ENCODE peak calls at places on chromosomes 5 and 9, in four cellular contexts. S is HCT116, T is HepG2, G is K562. Y is an unnamed sample.

GRCh38 chr9:136754059-136754572 is 3.9 kb downstream of the LCN8 start:
- DNase-seq in S (no peak), T (no peak), G (no peak), Y (no peak)

GRCh38 chr5:56278267-56278826 is 45.2 kb upstream of the ANKRD55 start:
- DNase-seq in S (no peak), T (no peak), G (no peak), Y (no peak)

GRCh38 chr5:144032375-144032774 is 138.1 kb downstream of the YIPF5 start:
- DNase-seq in S (no peak), T (no peak), G (no peak), Y (no peak)

GRCh38 chr5:173302546-173303155 is 25.6 kb downstream of the STC2 start:
- DNase-seq in S (peak; percentile 68), T (peak; percentile 44), G (peak; percentile 73), Y (no peak)

GRCh38 chr9:76576344-76576743 is 117.4 kb downstream of the GCNT1 start:
- DNase-seq in S (no peak), T (no peak), G (no peak), Y (peak; percentile 51)

GRCh38 chr5:132024789-132025402 is 13.4 kb upstream of the ACSL6 start:
- DNase-seq in S (no peak), T (no peak), G (no peak), Y (no peak)

GRCh38 chr9:708182-708555 is 133.3 kb upstream of the DMRT1 start:
- DNase-seq in S (no peak), T (no peak), G (no peak), Y (no peak)

GRCh38 chr9:79581794-79582193 is 10.0 kb downstream of the TLE4 start:
- DNase-seq in S (no peak), T (peak; percentile 41), G (no peak), Y (no peak)

GRCh38 chr9:95381243-95381642 is 63.7 kb upstream of the FANCC start:
- DNase-seq in S (no peak), T (no peak), G (peak; percentile 47), Y (peak; percentile 11)

GRCh38 chr5:157383151-157383810 is 76.7 kb upstream of the NIPAL4 start:
- DNase-seq in S (no peak), T (no peak), G (no peak), Y (no peak)

GRCh38 chr5:62614355-62614754 is 35.7 kb downstream of the LRRC70 start:
- DNase-seq in S (no peak), T (no peak), G (no peak), Y (no peak)

GRCh38 chr9:96486351-96487029 is 36.5 kb downstream of the HABP4 start:
- DNase-seq in S (no peak), T (no peak), G (no peak), Y (no peak)

GRCh38 chr5:157606046-157606445 is 30.5 kb upstream of the ADAM19 start:
- DNase-seq in S (no peak), T (no peak), G (no peak), Y (no peak)

GRCh38 chr5:150615141-150615699 is 25.2 kb upstream of the SYNPO start:
- DNase-seq in S (no peak), T (no peak), G (no peak), Y (no peak)

GRCh38 chr5:94672746-94673145 is 54.3 kb downstream of the SLF1 start:
- DNase-seq in S (no peak), T (no peak), G (no peak), Y (no peak)

GRCh38 chr5:105885266-105885665 is 1785.5 kb downstream of the EFNA5 start:
- DNase-seq in S (no peak), T (no peak), G (no peak), Y (no peak)

GRCh38 chr9:85421641-85422040 is 320.1 kb downstream of the AGTPBP1 start:
- DNase-seq in S (no peak), T (no peak), G (no peak), Y (no peak)

GRCh38 chr5:80300125-80300524 is 19.7 kb upstream of the SPZ1 start:
- DNase-seq in S (no peak), T (no peak), G (no peak), Y (no peak)

GRCh38 chr9:109012009-109012875 is 1.1 kb downstream of the CTNNAL1 start:
- DNase-seq in S (peak; percentile 85), T (peak; percentile 47), G (peak; percentile 38), Y (no peak)

GRCh38 chr9:91071185-91071990 is 269.8 kb downstream of the SYK start:
- DNase-seq in S (no peak), T (peak; percentile 76), G (no peak), Y (no peak)

GRCh38 chr9:6584881-6585597 is 60.5 kb downstream of the GLDC start:
- DNase-seq in S (peak; percentile 23), T (peak; percentile 19), G (no peak), Y (no peak)

GRCh38 chr9:91282292-91282691 is 79.4 kb downstream of the AUH start:
- DNase-seq in S (no peak), T (peak; percentile 3), G (no peak), Y (no peak)

GRCh38 chr5:40479939-40480338 is 199.8 kb upstream of the PTGER4 start:
- DNase-seq in S (no peak), T (no peak), G (no peak), Y (no peak)

GRCh38 chr5:127373858-127374491 is 83.4 kb downstream of the MEGF10 start:
- DNase-seq in S (no peak), T (no peak), G (peak; percentile 17), Y (no peak)

GRCh38 chr9:26219961-26220360 is 541.7 kb upstream of the TUSC1 start:
- DNase-seq in S (no peak), T (no peak), G (no peak), Y (no peak)

GRCh38 chr5:133246376-133247144 is 194.7 kb downstream of the HSPA4 start:
- DNase-seq in S (no peak), T (no peak), G (no peak), Y (no peak)

GRCh38 chr5:128038641-128039040 is 44.9 kb upstream of the SLC12A2 start:
- DNase-seq in S (peak; percentile 77), T (peak; percentile 31), G (peak; percentile 36), Y (no peak)

GRCh38 chr9:73523391-73523790 is 371.7 kb downstream of the ANXA1 start:
- DNase-seq in S (no peak), T (no peak), G (no peak), Y (no peak)

GRCh38 chr5:96279796-96280542 is 153.1 kb downstream of the PCSK1 start:
- DNase-seq in S (no peak), T (peak; percentile 62), G (no peak), Y (peak; percentile 39)

DNA sequence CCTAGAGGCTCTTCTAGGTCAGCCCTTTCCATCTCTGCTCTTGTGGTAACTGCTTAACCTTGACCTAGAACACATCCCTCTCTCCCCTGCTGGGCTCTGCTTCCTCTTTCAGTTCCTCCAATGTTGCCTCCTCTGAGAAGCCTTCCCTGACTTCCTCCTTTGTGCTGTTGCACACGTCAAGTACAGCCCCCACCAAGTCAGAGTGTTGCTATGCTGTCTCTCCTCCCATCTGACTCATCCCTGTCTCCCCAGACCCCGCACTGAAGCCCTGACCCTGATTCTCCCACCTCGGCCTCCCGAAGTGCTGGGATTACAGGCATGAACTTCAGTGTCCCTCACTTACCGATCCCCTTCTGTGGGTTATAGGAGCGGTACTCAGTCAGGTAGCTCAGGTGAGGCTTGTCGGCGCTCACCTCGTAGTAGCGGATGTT is 10.4 kb upstream of the TRIM14 start:
- DNase-seq in S (no peak), T (no peak), G (no peak), Y (no peak)
- TF ChIP-seq ZBTB33 in S (no peak), T (no peak), G (no peak), Y (no peak)

DNA sequence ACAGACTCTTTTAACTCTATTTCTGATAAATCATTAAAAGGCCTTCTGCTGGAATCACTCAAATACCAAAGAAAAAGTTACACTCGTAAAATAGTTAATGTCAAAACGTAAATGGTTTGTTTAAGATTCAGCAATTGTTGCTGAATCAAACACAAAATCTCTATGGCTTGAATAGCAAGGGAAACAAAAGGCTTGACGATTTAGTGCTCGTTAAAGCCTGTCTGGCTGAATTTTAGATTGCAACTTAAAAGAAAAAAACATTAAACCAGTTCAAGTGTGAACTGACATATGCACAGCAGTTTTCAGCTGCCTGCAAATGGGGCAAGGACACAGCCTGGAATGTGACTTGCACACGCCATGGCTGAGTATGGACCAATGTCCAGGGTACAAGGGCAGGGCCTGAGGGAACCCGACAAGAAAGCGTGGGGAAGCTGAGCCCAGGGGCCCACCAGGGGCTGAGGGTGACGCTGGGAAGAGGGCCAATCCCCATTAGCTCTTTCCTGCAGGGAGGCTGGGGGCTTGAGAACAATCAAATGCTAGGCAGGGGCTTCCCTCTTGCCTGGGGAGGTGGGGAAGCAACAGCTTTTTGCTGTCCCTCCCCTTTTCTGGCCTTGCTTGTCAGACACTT is 89.5 kb upstream of the LRRTM2 start:
- DNase-seq in S (no peak), T (peak; percentile 60), G (no peak), Y (no peak)
- TF ChIP-seq ZBTB33 in S (no peak), T (no peak), G (no peak), Y (no peak)

DNA sequence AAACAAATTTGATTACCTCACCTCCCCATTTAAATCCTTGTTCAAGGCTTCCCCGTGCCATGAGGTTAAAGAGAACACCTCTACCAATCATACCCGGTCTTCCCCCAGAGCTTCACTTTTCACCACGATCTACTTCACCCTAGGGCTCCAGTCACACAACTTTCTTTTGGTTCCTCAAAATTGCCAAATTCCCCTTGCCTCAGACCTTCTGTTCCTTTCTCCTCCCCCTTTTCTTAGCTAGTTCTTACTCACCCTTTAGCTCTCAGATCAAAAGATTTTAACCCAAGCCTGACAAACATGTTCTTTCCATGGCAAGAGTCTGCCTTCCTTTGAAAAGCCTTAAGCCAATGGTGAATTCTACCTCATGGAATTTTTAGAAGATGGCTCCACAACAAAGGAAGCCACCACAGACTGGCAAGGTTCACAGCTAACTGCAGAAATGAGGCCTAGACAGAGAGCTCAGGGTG is 56.7 kb downstream of the MAPKAP1 start:
- DNase-seq in S (no peak), T (no peak), G (no peak), Y (peak; percentile 96)
- TF ChIP-seq ZBTB33 in S (no peak), T (no peak), G (no peak), Y (no peak)

GRCh38 chr9:112041536-112042243 is 133.4 kb downstream of the SUSD1 start:
- DNase-seq in S (peak; percentile 81), T (peak; percentile 21), G (no peak), Y (no peak)
- TF ChIP-seq ZBTB33 in S (peak; percentile 11), T (peak; percentile 34), G (no peak), Y (no peak)

DNA sequence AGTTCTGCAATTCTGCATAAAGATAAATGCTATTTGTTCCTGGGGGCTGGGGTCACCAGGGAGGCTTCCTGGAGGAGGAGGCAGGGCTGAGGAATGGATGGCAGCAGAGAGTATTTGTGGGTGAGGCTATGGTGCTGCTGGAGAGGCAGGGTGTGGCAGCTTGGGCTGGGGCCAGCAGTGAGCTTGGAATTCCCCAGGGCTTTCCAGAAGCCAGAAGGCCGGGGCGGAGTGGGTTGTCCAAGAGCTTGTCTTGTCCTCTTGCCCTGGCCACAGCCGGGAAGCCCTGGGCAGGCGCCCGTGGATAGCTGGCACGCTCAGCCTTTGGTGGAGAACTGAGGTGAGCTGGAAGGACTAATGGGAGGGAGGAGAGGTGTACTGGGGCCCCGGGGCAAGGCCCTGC is 27.2 kb upstream of the CNOT6 start:
- DNase-seq in S (no peak), T (no peak), G (no peak), Y (no peak)
- TF ChIP-seq ZBTB33 in S (no peak), T (no peak), G (no peak), Y (no peak)

GRCh38 chr9:14961372-14962068 is 51.3 kb upstream of the FREM1 start:
- DNase-seq in S (no peak), T (peak; percentile 99), G (peak; percentile 18), Y (no peak)

GRCh38 chr9:14960881-14961280 is 50.7 kb upstream of the FREM1 start:
- DNase-seq in S (no peak), T (no peak), G (no peak), Y (no peak)

GRCh38 chr9:14958989-14959388 is 48.8 kb upstream of the FREM1 start:
- DNase-seq in S (no peak), T (no peak), G (no peak), Y (no peak)

GRCh38 chr9:14957054-14957453 is 46.8 kb upstream of the FREM1 start:
- DNase-seq in S (no peak), T (no peak), G (no peak), Y (no peak)

GRCh38 chr9:14962193-14962899 is 52.1 kb upstream of the FREM1 start:
- DNase-seq in S (no peak), T (no peak), G (no peak), Y (no peak)
- TF ChIP-seq ZBTB33 in S (no peak), T (no peak), G (no peak), Y (no peak)

Y was measured in GM12878.